ENCODE peak calls at places on chromosomes 5 and 9, in nine cellular contexts. One of them, this sample, is unnamed.

GRCh38 chr5:87121315-87122170 is 146.1 kb upstream of the RASA1 start:
- DNase-seq in caudate nucleus: no peak
- DNase-seq in uterus: no peak
- DNase-seq in CD4-positive, CD25-positive, alpha-beta regulatory T cell: peak
- DNase-seq in H9: no peak
- DNase-seq in HCT116: peak
- DNase-seq in GM23248: peak
- DNase-seq in Panc1: peak
- DNase-seq in tibial artery: peak
- DNase-seq in this sample: no peak

GRCh38 chr9:69130456-69131441 is 43.3 kb upstream of the TJP2 start:
- DNase-seq in caudate nucleus: no peak
- DNase-seq in uterus: no peak
- DNase-seq in CD4-positive, CD25-positive, alpha-beta regulatory T cell: no peak
- DNase-seq in H9: peak
- DNase-seq in HCT116: no peak
- DNase-seq in GM23248: peak
- DNase-seq in Panc1: no peak
- DNase-seq in tibial artery: peak
- DNase-seq in this sample: no peak

GRCh38 chr5:136906545-136906944 is 541.2 kb upstream of the TRPC7 start:
- DNase-seq in caudate nucleus: no peak
- DNase-seq in uterus: no peak
- DNase-seq in CD4-positive, CD25-positive, alpha-beta regulatory T cell: no peak
- DNase-seq in H9: no peak
- DNase-seq in HCT116: no peak
- DNase-seq in GM23248: no peak
- DNase-seq in Panc1: no peak
- DNase-seq in tibial artery: no peak
- DNase-seq in this sample: no peak

GRCh38 chr5:103450333-103451061 is 112.1 kb downstream of the NUDT12 start:
- DNase-seq in caudate nucleus: no peak
- DNase-seq in uterus: no peak
- DNase-seq in CD4-positive, CD25-positive, alpha-beta regulatory T cell: no peak
- DNase-seq in H9: no peak
- DNase-seq in HCT116: no peak
- DNase-seq in GM23248: peak
- DNase-seq in Panc1: no peak
- DNase-seq in tibial artery: no peak
- DNase-seq in this sample: no peak

GRCh38 chr9:27377147-27377807 is 80.3 kb upstream of the EQTN start:
- DNase-seq in caudate nucleus: no peak
- DNase-seq in uterus: no peak
- DNase-seq in CD4-positive, CD25-positive, alpha-beta regulatory T cell: no peak
- DNase-seq in H9: no peak
- DNase-seq in HCT116: no peak
- DNase-seq in GM23248: no peak
- DNase-seq in Panc1: no peak
- DNase-seq in tibial artery: no peak
- DNase-seq in this sample: peak

GRCh38 chr5:139848508-139849100 is 53.0 kb downstream of the PSD2 start:
- DNase-seq in caudate nucleus: no peak
- DNase-seq in uterus: peak
- DNase-seq in CD4-positive, CD25-positive, alpha-beta regulatory T cell: no peak
- DNase-seq in H9: peak
- DNase-seq in HCT116: no peak
- DNase-seq in GM23248: no peak
- DNase-seq in Panc1: no peak
- DNase-seq in tibial artery: peak
- DNase-seq in this sample: peak

GRCh38 chr5:138978085-138978484 is 103.0 kb upstream of the LRRTM2 start:
- DNase-seq in caudate nucleus: no peak
- DNase-seq in uterus: no peak
- DNase-seq in CD4-positive, CD25-positive, alpha-beta regulatory T cell: no peak
- DNase-seq in H9: peak
- DNase-seq in HCT116: no peak
- DNase-seq in GM23248: peak
- DNase-seq in Panc1: no peak
- DNase-seq in tibial artery: no peak
- DNase-seq in this sample: no peak

GRCh38 chr5:105475401-105475800 is 1912.8 kb upstream of the NUDT12 start:
- DNase-seq in caudate nucleus: no peak
- DNase-seq in uterus: no peak
- DNase-seq in CD4-positive, CD25-positive, alpha-beta regulatory T cell: no peak
- DNase-seq in H9: no peak
- DNase-seq in HCT116: no peak
- DNase-seq in GM23248: no peak
- DNase-seq in Panc1: no peak
- DNase-seq in tibial artery: peak
- DNase-seq in this sample: no peak

GRCh38 chr9:78507008-78507407 is 210.1 kb downstream of the PSAT1 start:
- DNase-seq in caudate nucleus: no peak
- DNase-seq in uterus: no peak
- DNase-seq in CD4-positive, CD25-positive, alpha-beta regulatory T cell: no peak
- DNase-seq in H9: no peak
- DNase-seq in HCT116: no peak
- DNase-seq in GM23248: no peak
- DNase-seq in Panc1: no peak
- DNase-seq in tibial artery: no peak
- DNase-seq in this sample: no peak

GRCh38 chr5:78905084-78905938 is 79.8 kb downstream of the ARSB start:
- DNase-seq in caudate nucleus: no peak
- DNase-seq in uterus: no peak
- DNase-seq in CD4-positive, CD25-positive, alpha-beta regulatory T cell: no peak
- DNase-seq in H9: no peak
- DNase-seq in HCT116: no peak
- DNase-seq in GM23248: peak
- DNase-seq in Panc1: no peak
- DNase-seq in tibial artery: no peak
- DNase-seq in this sample: no peak

GRCh38 chr5:134837530-134838181 is 8.1 kb upstream of the C5orf24 start:
- DNase-seq in caudate nucleus: no peak
- DNase-seq in uterus: no peak
- DNase-seq in CD4-positive, CD25-positive, alpha-beta regulatory T cell: no peak
- DNase-seq in H9: no peak
- DNase-seq in HCT116: no peak
- DNase-seq in GM23248: peak
- DNase-seq in Panc1: no peak
- DNase-seq in tibial artery: no peak
- DNase-seq in this sample: no peak

GRCh38 chr9:120926397-120926928 is at the start of gene TRAF1:
- DNase-seq in caudate nucleus: no peak
- DNase-seq in uterus: no peak
- DNase-seq in CD4-positive, CD25-positive, alpha-beta regulatory T cell: no peak
- DNase-seq in H9: no peak
- DNase-seq in HCT116: no peak
- DNase-seq in GM23248: no peak
- DNase-seq in Panc1: no peak
- DNase-seq in tibial artery: peak
- DNase-seq in this sample: no peak

GRCh38 chr9:120923620-120924328 is 2.8 kb downstream of the TRAF1 start:
- DNase-seq in caudate nucleus: no peak
- DNase-seq in uterus: no peak
- DNase-seq in CD4-positive, CD25-positive, alpha-beta regulatory T cell: no peak
- DNase-seq in H9: no peak
- DNase-seq in HCT116: no peak
- DNase-seq in GM23248: no peak
- DNase-seq in Panc1: no peak
- DNase-seq in tibial artery: no peak
- DNase-seq in this sample: no peak

GRCh38 chr9:120925535-120926396 is 830 bp downstream of the TRAF1 start:
- DNase-seq in caudate nucleus: no peak
- DNase-seq in uterus: no peak
- DNase-seq in CD4-positive, CD25-positive, alpha-beta regulatory T cell: peak
- DNase-seq in H9: no peak
- DNase-seq in HCT116: no peak
- DNase-seq in GM23248: peak
- DNase-seq in Panc1: peak
- DNase-seq in tibial artery: peak
- DNase-seq in this sample: no peak

GRCh38 chr9:120922404-120923173 is 4.0 kb downstream of the TRAF1 start:
- DNase-seq in caudate nucleus: no peak
- DNase-seq in uterus: no peak
- DNase-seq in CD4-positive, CD25-positive, alpha-beta regulatory T cell: no peak
- DNase-seq in H9: no peak
- DNase-seq in HCT116: no peak
- DNase-seq in GM23248: no peak
- DNase-seq in Panc1: no peak
- DNase-seq in tibial artery: no peak
- DNase-seq in this sample: no peak

GRCh38 chr9:120924698-120925534 is 1.7 kb downstream of the TRAF1 start:
- DNase-seq in caudate nucleus: no peak
- DNase-seq in uterus: no peak
- DNase-seq in CD4-positive, CD25-positive, alpha-beta regulatory T cell: no peak
- DNase-seq in H9: no peak
- DNase-seq in HCT116: no peak
- DNase-seq in GM23248: no peak
- DNase-seq in Panc1: no peak
- DNase-seq in tibial artery: no peak
- DNase-seq in this sample: no peak
- H3K27ac ChIP-seq in caudate nucleus: no peak
- H3K27ac ChIP-seq in uterus: no peak
- H3K27ac ChIP-seq in CD4-positive, CD25-positive, alpha-beta regulatory T cell: peak
- H3K27ac ChIP-seq in H9: no peak
- H3K27ac ChIP-seq in HCT116: no peak
- H3K27ac ChIP-seq in GM23248: no peak
- H3K27ac ChIP-seq in Panc1: no peak
- H3K27ac ChIP-seq in tibial artery: peak
- H3K27ac ChIP-seq in this sample: no peak

GRCh38 chr9:133499130-133499891 is 20.4 kb upstream of the SLC2A6 start:
- DNase-seq in caudate nucleus: no peak
- DNase-seq in uterus: no peak
- DNase-seq in CD4-positive, CD25-positive, alpha-beta regulatory T cell: no peak
- DNase-seq in H9: no peak
- DNase-seq in HCT116: no peak
- DNase-seq in GM23248: no peak
- DNase-seq in Panc1: no peak
- DNase-seq in tibial artery: no peak
- DNase-seq in this sample: no peak
- H3K27ac ChIP-seq in caudate nucleus: no peak
- H3K27ac ChIP-seq in uterus: no peak
- H3K27ac ChIP-seq in CD4-positive, CD25-positive, alpha-beta regulatory T cell: no peak
- H3K27ac ChIP-seq in H9: no peak
- H3K27ac ChIP-seq in HCT116: no peak
- H3K27ac ChIP-seq in GM23248: no peak
- H3K27ac ChIP-seq in Panc1: no peak
- H3K27ac ChIP-seq in tibial artery: no peak
- H3K27ac ChIP-seq in this sample: no peak

GRCh38 chr9:131960311-131960710 is 119.4 kb downstream of the MED27 start:
- DNase-seq in caudate nucleus: no peak
- DNase-seq in uterus: no peak
- DNase-seq in CD4-positive, CD25-positive, alpha-beta regulatory T cell: no peak
- DNase-seq in H9: no peak
- DNase-seq in HCT116: no peak
- DNase-seq in GM23248: peak
- DNase-seq in Panc1: no peak
- DNase-seq in tibial artery: no peak
- DNase-seq in this sample: no peak
- H3K27ac ChIP-seq in caudate nucleus: peak
- H3K27ac ChIP-seq in uterus: no peak
- H3K27ac ChIP-seq in CD4-positive, CD25-positive, alpha-beta regulatory T cell: no peak
- H3K27ac ChIP-seq in H9: no peak
- H3K27ac ChIP-seq in HCT116: no peak
- H3K27ac ChIP-seq in GM23248: no peak
- H3K27ac ChIP-seq in Panc1: no peak
- H3K27ac ChIP-seq in tibial artery: no peak
- H3K27ac ChIP-seq in this sample: no peak

GRCh38 chr5:124734574-124735168 is 11.8 kb downstream of the ZNF608 start:
- DNase-seq in caudate nucleus: no peak
- DNase-seq in uterus: no peak
- DNase-seq in CD4-positive, CD25-positive, alpha-beta regulatory T cell: no peak
- DNase-seq in H9: no peak
- DNase-seq in HCT116: no peak
- DNase-seq in GM23248: no peak
- DNase-seq in Panc1: no peak
- DNase-seq in tibial artery: no peak
- DNase-seq in this sample: no peak

GRCh38 chr5:124736111-124736813 is 10.2 kb downstream of the ZNF608 start:
- DNase-seq in caudate nucleus: no peak
- DNase-seq in uterus: no peak
- DNase-seq in CD4-positive, CD25-positive, alpha-beta regulatory T cell: no peak
- DNase-seq in H9: no peak
- DNase-seq in HCT116: no peak
- DNase-seq in GM23248: peak
- DNase-seq in Panc1: no peak
- DNase-seq in tibial artery: no peak
- DNase-seq in this sample: no peak

GRCh38 chr5:124737651-124738050 is 8.8 kb downstream of the ZNF608 start:
- DNase-seq in caudate nucleus: no peak
- DNase-seq in uterus: no peak
- DNase-seq in CD4-positive, CD25-positive, alpha-beta regulatory T cell: no peak
- DNase-seq in H9: no peak
- DNase-seq in HCT116: no peak
- DNase-seq in GM23248: no peak
- DNase-seq in Panc1: no peak
- DNase-seq in tibial artery: no peak
- DNase-seq in this sample: no peak

GRCh38 chr5:124735169-124735858 is 11.1 kb downstream of the ZNF608 start:
- DNase-seq in caudate nucleus: no peak
- DNase-seq in uterus: peak
- DNase-seq in CD4-positive, CD25-positive, alpha-beta regulatory T cell: no peak
- DNase-seq in H9: peak
- DNase-seq in HCT116: no peak
- DNase-seq in GM23248: peak
- DNase-seq in Panc1: no peak
- DNase-seq in tibial artery: no peak
- DNase-seq in this sample: peak

GRCh38 chr5:124736814-124737186 is 9.6 kb downstream of the ZNF608 start:
- DNase-seq in caudate nucleus: no peak
- DNase-seq in uterus: no peak
- DNase-seq in CD4-positive, CD25-positive, alpha-beta regulatory T cell: no peak
- DNase-seq in H9: no peak
- DNase-seq in HCT116: no peak
- DNase-seq in GM23248: no peak
- DNase-seq in Panc1: no peak
- DNase-seq in tibial artery: no peak
- DNase-seq in this sample: no peak
- H3K27ac ChIP-seq in caudate nucleus: no peak
- H3K27ac ChIP-seq in uterus: peak
- H3K27ac ChIP-seq in CD4-positive, CD25-positive, alpha-beta regulatory T cell: no peak
- H3K27ac ChIP-seq in H9: peak
- H3K27ac ChIP-seq in HCT116: no peak
- H3K27ac ChIP-seq in GM23248: peak
- H3K27ac ChIP-seq in Panc1: peak
- H3K27ac ChIP-seq in tibial artery: no peak
- H3K27ac ChIP-seq in this sample: peak

GRCh38 chr5:149724884-149725283 is 5.2 kb upstream of the PPARGC1B start:
- DNase-seq in caudate nucleus: no peak
- DNase-seq in uterus: no peak
- DNase-seq in CD4-positive, CD25-positive, alpha-beta regulatory T cell: no peak
- DNase-seq in H9: no peak
- DNase-seq in HCT116: no peak
- DNase-seq in GM23248: no peak
- DNase-seq in Panc1: no peak
- DNase-seq in tibial artery: no peak
- DNase-seq in this sample: no peak
- H3K27ac ChIP-seq in caudate nucleus: no peak
- H3K27ac ChIP-seq in uterus: no peak
- H3K27ac ChIP-seq in CD4-positive, CD25-positive, alpha-beta regulatory T cell: no peak
- H3K27ac ChIP-seq in H9: no peak
- H3K27ac ChIP-seq in HCT116: no peak
- H3K27ac ChIP-seq in GM23248: no peak
- H3K27ac ChIP-seq in Panc1: no peak
- H3K27ac ChIP-seq in tibial artery: no peak
- H3K27ac ChIP-seq in this sample: no peak